ENCODE peak calls at places on chromosome 10, in five cellular contexts. X is heart right ventricle, S is BE2C, T is AG04449, Q is nephron progenitor cell. H is an unnamed sample.
A peak's percentile ranks its signal among the peaks of the same experiment; 100 is the strongest.

GRCh38 chr10:117411440-117412428 is 36.5 kb upstream of the PDZD8 start:
- DNase-seq in X (no peak), Q (no peak), T (no peak), S (peak; percentile 80), H (no peak)

GRCh38 chr10:101367569-101368453 is 13.8 kb downstream of the BTRC start:
- DNase-seq in X (no peak), S (no peak), Q (no peak), T (no peak), H (no peak)

GRCh38 chr10:11012476-11012875 is 5.2 kb upstream of the CELF2 start:
- DNase-seq in Q (no peak), T (no peak), S (no peak), X (no peak), H (no peak)

GRCh38 chr10:115001506-115002381 is 63.7 kb downstream of the TRUB1 start:
- DNase-seq in S (no peak), X (peak; percentile 6), Q (no peak), T (no peak), H (no peak)

GRCh38 chr10:109899578-109900355 is 23.5 kb downstream of the XPNPEP1 start:
- DNase-seq in Q (no peak), S (no peak), X (no peak), T (no peak), H (no peak)

GRCh38 chr10:6273351-6273750 is 70.6 kb downstream of the PFKFB3 start:
- DNase-seq in S (no peak), X (no peak), T (no peak), Q (no peak), H (no peak)

GRCh38 chr10:79063661-79064490 is 4.9 kb upstream of the ZMIZ1 start:
- DNase-seq in X (no peak), Q (no peak), T (no peak), S (no peak), H (no peak)

GRCh38 chr10:77007836-77008235 is 629.8 kb downstream of the KCNMA1 start:
- DNase-seq in Q (no peak), X (no peak), T (no peak), S (peak; percentile 43), H (no peak)

GRCh38 chr10:58266003-58266825 is 1.5 kb downstream of the IPMK start:
- DNase-seq in Q (no peak), T (no peak), S (no peak), X (no peak), H (no peak)

GRCh38 chr10:6280291-6280690 is 77.6 kb downstream of the PFKFB3 start:
- DNase-seq in S (no peak), T (no peak), Q (no peak), X (no peak), H (no peak)

GRCh38 chr10:77240042-77240619 is 397.5 kb downstream of the KCNMA1 start:
- DNase-seq in T (no peak), X (no peak), S (no peak), Q (no peak), H (no peak)

GRCh38 chr10:46515402-46516192 is 40.9 kb downstream of the GPRIN2 start:
- DNase-seq in Q (no peak), X (no peak), S (no peak), T (no peak), H (no peak)

GRCh38 chr10:50600831-50601466 is 22.8 kb downstream of the SGMS1 start:
- DNase-seq in S (no peak), T (no peak), Q (no peak), X (no peak), H (no peak)

GRCh38 chr10:131727612-131728011 is 173.2 kb upstream of the PPP2R2D start:
- DNase-seq in S (no peak), Q (no peak), T (no peak), X (no peak), H (no peak)

GRCh38 chr10:114315566-114316420 is 76.7 kb downstream of the VWA2 start:
- DNase-seq in S (no peak), Q (no peak), T (no peak), X (no peak), H (no peak)

GRCh38 chr10:119221201-119221600 is 13.8 kb downstream of the GRK5 start:
- DNase-seq in X (no peak), Q (no peak), S (no peak), T (no peak), H (no peak)

GRCh38 chr10:132707121-132707775 is 78.7 kb downstream of the NKX6-2 start:
- DNase-seq in X (no peak), T (no peak), S (no peak), Q (no peak), H (no peak)

GRCh38 chr10:123649672-123650071 is 16.5 kb upstream of the GPR26 start:
- DNase-seq in Q (no peak), T (no peak), S (no peak), X (no peak), H (no peak)

GRCh38 chr10:129932182-129932581 is 31.9 kb downstream of the EBF3 start:
- DNase-seq in Q (no peak), S (no peak), X (no peak), T (no peak), H (no peak)

GRCh38 chr10:4195214-4195613 is 410.2 kb upstream of the KLF6 start:
- DNase-seq in T (no peak), X (no peak), Q (no peak), S (no peak), H (no peak)

GRCh38 chr10:36336315-36336714 is 694.2 kb upstream of the FZD8 start:
- DNase-seq in X (no peak), S (no peak), T (peak; percentile 63), Q (no peak), H (no peak)

GRCh38 chr10:47361293-47361692 is 13.1 kb downstream of the RBP3 start:
- DNase-seq in S (peak; percentile 64), T (no peak), Q (peak; percentile 74), X (peak; percentile 19), H (peak; percentile 72)

GRCh38 chr10:13631594-13631993 is 44.8 kb downstream of the PRPF18 start:
- DNase-seq in T (no peak), Q (no peak), X (no peak), S (no peak), H (no peak)

GRCh38 chr10:44947356-44948152 is 12.0 kb upstream of the RASSF4 start:
- DNase-seq in T (no peak), X (no peak), S (no peak), Q (no peak), H (no peak)

GRCh38 chr10:13633689-13634088 is 46.9 kb downstream of the PRPF18 start:
- DNase-seq in T (peak; percentile 65), Q (no peak), S (peak; percentile 67), X (peak; percentile 84), H (peak; percentile 68)

GRCh38 chr10:15046626-15047025 is 2.9 kb downstream of the OLAH start:
- DNase-seq in T (peak; percentile 55), X (no peak), S (no peak), Q (no peak), H (no peak)

GRCh38 chr10:61463035-61463909 is 10.1 kb upstream of the TMEM26 start:
- DNase-seq in T (no peak), Q (no peak), X (no peak), S (no peak), H (no peak)

GRCh38 chr10:59047957-59048618 is 128.4 kb upstream of the PHYHIPL start:
- DNase-seq in S (no peak), X (no peak), T (no peak), Q (no peak), H (no peak)

GRCh38 chr10:9299966-9300365 is 1245.5 kb downstream of the GATA3 start:
- DNase-seq in T (no peak), X (no peak), Q (no peak), S (no peak), H (no peak)

GRCh38 chr10:9302142-9302746 is 1247.8 kb downstream of the GATA3 start:
- DNase-seq in Q (no peak), X (peak; percentile 7), S (peak; percentile 33), T (peak; percentile 3), H (no peak)

GRCh38 chr10:9297580-9297979 is 1243.1 kb downstream of the GATA3 start:
- DNase-seq in T (no peak), X (no peak), Q (no peak), S (peak; percentile 35), H (no peak)

GRCh38 chr10:9301554-9301953 is 1247.1 kb downstream of the GATA3 start:
- DNase-seq in T (no peak), X (no peak), Q (no peak), S (no peak), H (no peak)

DNA sequence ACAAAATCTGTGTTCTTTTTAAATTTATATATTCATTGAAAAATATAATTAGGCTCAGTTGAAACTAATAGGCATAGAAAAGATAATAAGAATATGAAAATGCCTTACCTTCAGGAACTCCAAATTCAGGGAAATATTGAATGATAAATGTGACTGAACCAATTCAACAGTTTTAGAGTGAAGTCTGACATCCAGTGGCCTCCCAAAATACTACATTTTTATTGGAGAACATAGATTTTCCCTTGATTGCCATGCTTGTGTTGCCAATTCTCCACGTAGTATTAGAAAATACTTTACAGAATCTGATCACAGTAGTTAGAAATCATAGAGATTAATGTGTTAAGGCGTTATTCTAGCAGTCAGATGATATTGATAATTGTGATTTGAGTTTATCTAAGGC is 1246.7 kb downstream of the GATA3 start:
- DNase-seq in X (no peak), S (peak; percentile 15), Q (no peak), T (no peak), H (no peak)
- TF ChIP-seq CTCF in X (no peak), S (peak; percentile 53), Q (peak; percentile 36), T (no peak), H (no peak)

GRCh38 chr10:91856637-91857036 is 52.6 kb downstream of the FGFBP3 start:
- DNase-seq in Q (no peak), X (no peak), S (no peak), T (no peak), H (no peak)
- TF ChIP-seq CTCF in Q (peak; percentile 42), X (peak; percentile 9), S (peak; percentile 58), T (peak; percentile 19), H (no peak)

DNA sequence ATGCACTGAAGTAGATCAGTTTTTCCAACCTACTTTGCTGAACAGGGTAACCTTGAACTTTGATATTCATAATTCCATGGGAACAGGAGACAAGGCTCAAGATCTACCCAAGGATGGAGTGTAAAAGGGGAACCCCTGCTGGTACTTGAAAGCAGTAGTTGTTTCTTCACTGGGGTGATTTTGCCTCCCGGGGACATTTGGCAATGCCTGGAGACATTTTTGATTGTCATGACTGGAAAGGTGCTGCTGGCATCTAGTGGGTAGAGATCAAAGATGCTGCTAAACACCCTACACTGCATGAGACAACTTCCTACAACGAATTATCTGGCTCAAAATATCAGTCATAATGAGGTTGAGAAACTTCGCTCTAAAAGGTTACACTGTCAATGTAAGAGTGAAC is 214.8 kb upstream of the CTBP2 start:
- DNase-seq in T (no peak), X (no peak), S (no peak), Q (no peak), H (no peak)
- TF ChIP-seq CTCF in T (no peak), X (peak; percentile 23), S (no peak), Q (no peak), H (no peak)

DNA sequence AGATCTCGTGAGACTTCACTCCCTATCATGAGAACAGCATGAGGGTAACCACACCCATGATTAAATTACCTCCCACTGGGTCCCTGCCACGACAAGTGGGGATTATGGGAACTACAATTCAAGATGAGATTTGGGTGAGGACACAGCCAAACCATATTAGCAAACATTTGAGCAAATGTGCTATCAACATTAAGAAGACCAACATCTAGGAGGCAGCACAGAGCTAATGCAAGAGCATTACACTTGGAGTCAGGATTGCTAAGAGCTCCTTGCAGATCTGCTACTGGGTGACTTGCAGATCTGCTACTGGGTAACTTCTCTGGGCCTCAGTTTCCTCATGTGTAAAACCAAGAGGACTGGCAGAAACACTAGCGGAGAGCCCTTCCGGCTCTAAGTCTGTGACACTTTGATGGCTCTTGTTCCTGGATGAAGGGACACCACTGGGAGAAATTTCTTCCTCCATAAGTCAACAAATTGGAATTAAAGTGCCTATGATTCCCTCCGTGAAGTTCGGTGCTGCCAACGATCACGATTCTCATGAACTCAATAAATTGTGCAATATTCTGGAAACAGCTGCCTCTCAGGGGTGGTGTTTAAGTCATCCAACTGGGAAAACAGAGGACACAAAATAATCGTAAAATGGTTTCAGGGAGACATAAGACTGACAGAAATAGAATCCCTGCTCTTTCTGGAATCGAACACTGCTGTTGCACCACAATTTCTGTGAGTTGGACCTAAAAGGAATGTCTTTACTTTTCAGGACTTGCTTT is 115.8 kb upstream of the ITGB1 start:
- DNase-seq in X (no peak), T (no peak), Q (no peak), S (no peak), H (no peak)
- TF ChIP-seq CTCF in X (no peak), T (no peak), Q (no peak), S (no peak), H (peak; percentile 10)

H was measured in glutamatergic neuron.